ENCODE peak calls at places on chromosomes 1 and 21, in five cellular contexts. One of them, this sample, is unnamed. For H3K4me1, the result is how much of the 10 kb centered on the place peaks cover.

GRCh38 chr21:45542242-45542666 is at the start of gene SLC19A1:
- DNase-seq in sigmoid colon: peak
- DNase-seq in HCT116: no peak
- DNase-seq in breast epithelium: peak
- DNase-seq in endothelial cell of umbilical vein: peak
- DNase-seq in this sample: peak

GRCh38 chr1:187051618-187052232 is 223.0 kb downstream of the PLA2G4A start:
- DNase-seq in sigmoid colon: no peak
- DNase-seq in HCT116: peak
- DNase-seq in breast epithelium: no peak
- DNase-seq in endothelial cell of umbilical vein: peak
- DNase-seq in this sample: no peak

GRCh38 chr1:64042331-64043100 is 160.9 kb upstream of the UBE2U start:
- DNase-seq in endothelial cell of umbilical vein: peak
- DNase-seq in HCT116: no peak
- DNase-seq in breast epithelium: no peak
- DNase-seq in sigmoid colon: peak
- DNase-seq in this sample: peak

GRCh38 chr21:42406201-42406601 is 2.5 kb downstream of the UBASH3A start:
- DNase-seq in breast epithelium: no peak
- DNase-seq in HCT116: no peak
- DNase-seq in endothelial cell of umbilical vein: no peak
- DNase-seq in sigmoid colon: peak
- DNase-seq in this sample: no peak

GRCh38 chr1:6260433-6260934 is 414 bp downstream of the GPR153 start:
- DNase-seq in sigmoid colon: peak
- DNase-seq in breast epithelium: no peak
- DNase-seq in endothelial cell of umbilical vein: peak
- DNase-seq in HCT116: no peak
- DNase-seq in this sample: no peak

GRCh38 chr21:45016491-45017375 is 57.6 kb upstream of the ADARB1 start:
- DNase-seq in HCT116: no peak
- DNase-seq in breast epithelium: no peak
- DNase-seq in sigmoid colon: peak
- DNase-seq in endothelial cell of umbilical vein: no peak
- DNase-seq in this sample: no peak

GRCh38 chr1:169048043-169048442 is 58.4 kb upstream of the ATP1B1 start:
- DNase-seq in endothelial cell of umbilical vein: no peak
- DNase-seq in breast epithelium: no peak
- DNase-seq in sigmoid colon: no peak
- DNase-seq in HCT116: no peak
- DNase-seq in this sample: no peak

GRCh38 chr1:214216779-214217178 is 64.2 kb upstream of the SMYD2 start:
- DNase-seq in breast epithelium: no peak
- DNase-seq in sigmoid colon: no peak
- DNase-seq in endothelial cell of umbilical vein: no peak
- DNase-seq in HCT116: no peak
- DNase-seq in this sample: peak

GRCh38 chr21:44991538-44992483 is 52.0 kb downstream of the SLX9 start:
- DNase-seq in sigmoid colon: peak
- DNase-seq in breast epithelium: no peak
- DNase-seq in endothelial cell of umbilical vein: no peak
- DNase-seq in HCT116: no peak
- DNase-seq in this sample: no peak

GRCh38 chr1:64584479-64584878 is 114.5 kb downstream of the CACHD1 start:
- DNase-seq in breast epithelium: no peak
- DNase-seq in endothelial cell of umbilical vein: peak
- DNase-seq in sigmoid colon: no peak
- DNase-seq in HCT116: no peak
- DNase-seq in this sample: no peak

GRCh38 chr21:34705032-34705431 is 36.2 kb downstream of the CLIC6 start:
- DNase-seq in HCT116: no peak
- DNase-seq in breast epithelium: no peak
- DNase-seq in endothelial cell of umbilical vein: no peak
- DNase-seq in sigmoid colon: no peak
- DNase-seq in this sample: no peak

GRCh38 chr1:186532481-186532880 is 71.6 kb upstream of the PDC start:
- DNase-seq in endothelial cell of umbilical vein: no peak
- DNase-seq in HCT116: no peak
- DNase-seq in sigmoid colon: no peak
- DNase-seq in breast epithelium: no peak
- DNase-seq in this sample: no peak

GRCh38 chr21:27649323-27649722 is 682.4 kb upstream of the ADAMTS5 start:
- DNase-seq in breast epithelium: no peak
- DNase-seq in sigmoid colon: no peak
- DNase-seq in endothelial cell of umbilical vein: peak
- DNase-seq in HCT116: no peak
- DNase-seq in this sample: no peak

GRCh38 chr1:36740446-36740845 is 257.7 kb upstream of the CSF3R start:
- DNase-seq in sigmoid colon: peak
- DNase-seq in breast epithelium: no peak
- DNase-seq in endothelial cell of umbilical vein: no peak
- DNase-seq in HCT116: no peak
- DNase-seq in this sample: no peak

GRCh38 chr1:29697391-29697780 is 461.1 kb downstream of the PTPRU start:
- DNase-seq in sigmoid colon: no peak
- DNase-seq in HCT116: no peak
- DNase-seq in endothelial cell of umbilical vein: no peak
- DNase-seq in breast epithelium: no peak
- DNase-seq in this sample: no peak

GRCh38 chr1:148160421-148161251 is 8.6 kb upstream of the NBPF11 start:
- DNase-seq in endothelial cell of umbilical vein: peak
- DNase-seq in HCT116: no peak
- DNase-seq in breast epithelium: no peak
- DNase-seq in sigmoid colon: no peak
- DNase-seq in this sample: no peak

GRCh38 chr1:159746676-159747075 is 32.3 kb upstream of the CRP start:
- DNase-seq in HCT116: no peak
- DNase-seq in sigmoid colon: no peak
- DNase-seq in endothelial cell of umbilical vein: peak
- DNase-seq in breast epithelium: no peak
- DNase-seq in this sample: no peak

DNA sequence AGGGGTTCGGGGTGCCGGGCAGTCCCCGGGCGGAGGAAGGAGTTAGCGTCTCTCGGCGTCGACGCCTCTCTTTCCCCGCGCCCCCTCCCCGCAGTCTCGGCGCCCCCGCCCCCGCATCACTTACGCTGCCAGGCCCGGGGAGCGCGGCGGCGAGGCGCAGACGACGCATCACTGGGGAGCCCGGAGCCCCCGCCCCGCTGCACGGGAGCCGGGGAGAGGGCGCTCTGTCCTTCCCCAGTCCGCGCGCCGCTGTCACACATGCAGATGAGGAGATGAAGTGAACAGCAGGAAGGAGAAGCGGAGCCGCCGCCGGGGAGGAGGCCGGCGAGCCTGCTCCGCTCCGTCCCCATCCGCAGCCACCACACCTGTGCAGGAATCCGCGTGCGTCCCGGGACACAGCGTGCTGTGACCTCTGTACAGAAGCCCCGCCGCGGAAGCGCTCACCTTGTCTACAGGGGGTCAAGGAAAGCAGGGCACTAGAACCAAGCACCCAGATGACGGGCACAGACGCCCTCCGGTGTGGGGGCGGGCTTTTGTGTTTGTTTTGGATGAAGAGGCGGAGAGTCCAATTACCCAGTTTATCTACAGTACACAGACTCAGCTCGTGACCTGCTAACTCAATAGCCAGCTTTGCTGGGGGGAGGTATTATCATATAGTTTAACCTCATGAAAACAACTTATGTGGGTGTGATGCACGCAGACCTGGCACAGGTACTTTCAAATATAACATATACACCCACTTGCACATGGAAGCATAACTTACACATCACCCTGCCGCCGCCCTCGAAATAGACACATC is 12.5 kb downstream of the KLHDC8A start:
- DNase-seq in sigmoid colon: no peak
- DNase-seq in breast epithelium: no peak
- DNase-seq in endothelial cell of umbilical vein: no peak
- DNase-seq in HCT116: no peak
- DNase-seq in this sample: peak
- H3K4me3 ChIP-seq in sigmoid colon: peak
- H3K4me3 ChIP-seq in breast epithelium: peak
- H3K4me3 ChIP-seq in endothelial cell of umbilical vein: no peak
- H3K4me3 ChIP-seq in HCT116: no peak
- H3K4me3 ChIP-seq in this sample: peak

DNA sequence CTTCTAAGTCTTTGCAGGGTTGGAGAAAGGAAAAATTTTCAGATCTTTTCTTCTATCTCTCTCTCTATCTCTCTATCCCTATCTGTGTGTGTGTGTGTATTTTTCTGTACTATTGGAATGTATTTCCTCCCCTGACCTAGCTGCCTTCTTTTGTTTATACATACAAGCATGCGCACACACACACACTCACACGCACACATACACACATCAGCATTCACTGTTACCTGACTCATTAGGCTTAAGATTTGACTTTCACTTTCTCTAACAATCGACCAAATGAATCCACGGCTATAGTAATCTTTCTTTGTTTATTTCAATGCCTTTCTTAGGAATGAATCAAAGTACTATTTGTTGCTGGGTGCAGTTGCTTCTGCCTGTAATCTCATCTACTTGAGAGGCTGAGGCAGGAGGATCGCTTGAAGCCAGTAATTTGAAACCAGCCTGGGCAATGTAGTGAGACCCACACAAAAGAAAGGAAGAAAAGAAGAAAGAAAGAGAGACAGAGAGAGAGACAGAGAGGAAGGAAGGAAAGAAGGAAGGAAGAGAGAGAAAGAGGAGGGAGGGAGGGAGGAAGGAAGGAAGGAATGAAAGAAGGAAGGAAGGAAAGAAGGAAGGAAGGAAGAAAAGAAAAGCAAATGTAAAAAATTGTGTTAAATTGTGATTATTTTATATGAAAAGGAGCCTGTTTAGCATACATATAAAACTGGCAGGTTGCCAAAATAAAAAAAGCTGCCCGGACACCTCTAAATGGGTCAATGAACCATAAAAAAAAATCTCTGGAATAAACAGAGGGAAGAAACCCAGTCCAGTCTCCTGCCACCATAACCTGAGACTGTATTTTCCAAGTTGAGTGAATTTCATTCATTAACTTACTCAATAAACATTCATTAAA is 206.8 kb downstream of the ZNF326 start:
- DNase-seq in sigmoid colon: no peak
- DNase-seq in endothelial cell of umbilical vein: no peak
- DNase-seq in HCT116: no peak
- DNase-seq in breast epithelium: no peak
- DNase-seq in this sample: peak
- TF ChIP-seq POLR2AphosphoS5 in sigmoid colon: no peak
- TF ChIP-seq POLR2AphosphoS5 in endothelial cell of umbilical vein: no peak
- TF ChIP-seq POLR2AphosphoS5 in HCT116: no peak
- TF ChIP-seq POLR2AphosphoS5 in breast epithelium: no peak
- TF ChIP-seq POLR2AphosphoS5 in this sample: no peak

GRCh38 chr1:223715710-223716103 is 3.4 kb downstream of the CAPN2 start:
- DNase-seq in endothelial cell of umbilical vein: no peak
- DNase-seq in breast epithelium: no peak
- DNase-seq in HCT116: no peak
- DNase-seq in sigmoid colon: no peak
- DNase-seq in this sample: no peak

GRCh38 chr1:223714849-223715709 is 2.7 kb downstream of the CAPN2 start:
- DNase-seq in sigmoid colon: no peak
- DNase-seq in breast epithelium: no peak
- DNase-seq in endothelial cell of umbilical vein: peak
- DNase-seq in HCT116: peak
- DNase-seq in this sample: no peak

GRCh38 chr1:223717695-223718363 is 5.5 kb downstream of the CAPN2 start:
- DNase-seq in endothelial cell of umbilical vein: no peak
- DNase-seq in HCT116: no peak
- DNase-seq in breast epithelium: no peak
- DNase-seq in sigmoid colon: no peak
- DNase-seq in this sample: no peak

GRCh38 chr1:223717123-223717522 is 4.8 kb downstream of the CAPN2 start:
- DNase-seq in HCT116: no peak
- DNase-seq in sigmoid colon: no peak
- DNase-seq in breast epithelium: no peak
- DNase-seq in endothelial cell of umbilical vein: no peak
- DNase-seq in this sample: no peak

GRCh38 chr1:223716302-223716862 is 4.0 kb downstream of the CAPN2 start:
- DNase-seq in endothelial cell of umbilical vein: no peak
- DNase-seq in sigmoid colon: no peak
- DNase-seq in breast epithelium: no peak
- DNase-seq in HCT116: no peak
- DNase-seq in this sample: no peak
- H3K4me1 ChIP-seq in endothelial cell of umbilical vein: half or more
- H3K4me1 ChIP-seq in sigmoid colon: under half
- H3K4me1 ChIP-seq in breast epithelium: under half
- H3K4me1 ChIP-seq in HCT116: under half
- H3K4me1 ChIP-seq in this sample: half or more

GRCh38 chr1:19480282-19480681 is 5.1 kb downstream of the CAPZB start:
- DNase-seq in sigmoid colon: no peak
- DNase-seq in endothelial cell of umbilical vein: no peak
- DNase-seq in breast epithelium: no peak
- DNase-seq in HCT116: no peak
- DNase-seq in this sample: no peak
- H3K4me3 ChIP-seq in sigmoid colon: no peak
- H3K4me3 ChIP-seq in endothelial cell of umbilical vein: no peak
- H3K4me3 ChIP-seq in breast epithelium: no peak
- H3K4me3 ChIP-seq in HCT116: no peak
- H3K4me3 ChIP-seq in this sample: peak

GRCh38 chr1:59674605-59675004 is 140.1 kb upstream of the HOOK1 start:
- DNase-seq in HCT116: no peak
- DNase-seq in breast epithelium: no peak
- DNase-seq in sigmoid colon: peak
- DNase-seq in endothelial cell of umbilical vein: peak
- DNase-seq in this sample: no peak

GRCh38 chr1:59682405-59683080 is 132.2 kb upstream of the HOOK1 start:
- DNase-seq in sigmoid colon: peak
- DNase-seq in HCT116: no peak
- DNase-seq in endothelial cell of umbilical vein: no peak
- DNase-seq in breast epithelium: no peak
- DNase-seq in this sample: no peak

GRCh38 chr1:59680044-59680443 is 134.7 kb upstream of the HOOK1 start:
- DNase-seq in HCT116: no peak
- DNase-seq in sigmoid colon: no peak
- DNase-seq in endothelial cell of umbilical vein: no peak
- DNase-seq in breast epithelium: no peak
- DNase-seq in this sample: no peak

GRCh38 chr1:59678065-59678808 is 136.5 kb upstream of the HOOK1 start:
- DNase-seq in HCT116: no peak
- DNase-seq in breast epithelium: no peak
- DNase-seq in sigmoid colon: no peak
- DNase-seq in endothelial cell of umbilical vein: no peak
- DNase-seq in this sample: no peak

DNA sequence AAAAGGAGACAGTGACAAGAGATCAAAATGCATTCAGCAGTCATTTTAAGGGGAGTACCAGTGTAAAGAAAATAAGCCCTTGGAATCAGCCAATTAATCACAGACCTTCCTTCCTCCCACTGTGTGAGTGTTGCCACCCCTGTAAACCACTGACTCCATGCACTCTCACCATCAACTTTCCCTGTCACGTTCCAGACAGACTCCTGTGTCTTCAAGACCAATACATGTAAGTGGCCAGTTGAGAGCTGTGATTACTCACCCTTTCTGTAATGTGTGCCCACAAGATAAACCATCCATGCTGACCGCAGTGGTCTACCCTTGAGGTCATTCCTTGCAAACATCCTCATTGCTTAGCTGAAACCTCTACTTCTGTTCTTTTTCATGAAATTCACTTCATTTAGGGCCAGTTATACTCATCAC is 135.9 kb upstream of the HOOK1 start:
- DNase-seq in breast epithelium: no peak
- DNase-seq in endothelial cell of umbilical vein: peak
- DNase-seq in sigmoid colon: no peak
- DNase-seq in HCT116: peak
- DNase-seq in this sample: no peak
- TF ChIP-seq POLR2AphosphoS5 in breast epithelium: no peak
- TF ChIP-seq POLR2AphosphoS5 in endothelial cell of umbilical vein: peak
- TF ChIP-seq POLR2AphosphoS5 in sigmoid colon: no peak
- TF ChIP-seq POLR2AphosphoS5 in HCT116: no peak
- TF ChIP-seq POLR2AphosphoS5 in this sample: no peak

This sample was measured in stomach.